ENCODE peak calls at places on chromosomes 1 and 21, in eight cellular contexts. K is sigmoid colon, W is type B pancreatic cell, H is progenitor cell of endocrine pancreas, R is hepatocyte, T is left ventricle myocardium inferior, X is tibial nerve, O is IMR-90. G is an unnamed sample.

GRCh38 chr1:4425892-4426291 is 228.5 kb upstream of the AJAP1 start:
- DNase-seq in X (no peak), O (no peak), T (no peak), R (peak; percentile 20), H (no peak), W (no peak), K (no peak), G (no peak)

GRCh38 chr1:196393742-196394141 is 214.5 kb downstream of the KCNT2 start:
- DNase-seq in K (peak; percentile 66), W (no peak), H (no peak), T (no peak), X (peak; percentile 55), R (no peak), O (peak; percentile 41), G (no peak)

GRCh38 chr1:33610864-33611455 is 138.5 kb downstream of the ZSCAN20 start:
- DNase-seq in K (no peak), H (no peak), X (no peak), O (no peak), R (no peak), W (no peak), T (no peak), G (no peak)

GRCh38 chr1:189567890-189568289 is 909.8 kb downstream of the BRINP3 start:
- DNase-seq in X (no peak), H (no peak), T (no peak), K (no peak), O (no peak), W (no peak), R (no peak), G (no peak)

GRCh38 chr21:25934130-25934529 is 199.4 kb downstream of the GABPA start:
- DNase-seq in K (no peak), O (peak; percentile 52), W (no peak), R (no peak), T (no peak), H (no peak), X (no peak), G (no peak)

GRCh38 chr1:30759718-30760281 is 2.2 kb upstream of the LAPTM5 start:
- DNase-seq in H (no peak), K (no peak), X (no peak), O (no peak), R (no peak), W (no peak), T (no peak), G (no peak)

GRCh38 chr1:63601463-63601862 is 8.3 kb downstream of the PGM1 start:
- DNase-seq in T (no peak), K (no peak), R (no peak), X (no peak), O (no peak), W (no peak), H (no peak), G (no peak)

GRCh38 chr1:67515324-67516080 is 85.3 kb upstream of the SERBP1 start:
- DNase-seq in W (no peak), T (no peak), H (no peak), O (no peak), K (no peak), X (no peak), R (no peak), G (no peak)

GRCh38 chr1:213050745-213051126 is 305 bp upstream of the RPS6KC1 start:
- DNase-seq in T (no peak), K (no peak), W (no peak), X (no peak), O (no peak), H (no peak), R (no peak), G (no peak)

GRCh38 chr1:6116137-6116536 is 64.0 kb downstream of the CHD5 start:
- DNase-seq in H (no peak), R (no peak), X (no peak), K (no peak), T (no peak), W (no peak), O (peak; percentile 43), G (no peak)

GRCh38 chr1:209707308-209707707 is 2.7 kb downstream of the HSD11B1 start:
- DNase-seq in O (peak; percentile 29), X (no peak), H (no peak), W (no peak), T (no peak), K (no peak), R (no peak), G (no peak)

GRCh38 chr1:203031467-203031866 is 5.2 kb downstream of the PPFIA4 start:
- DNase-seq in X (no peak), T (no peak), R (no peak), K (no peak), H (no peak), O (no peak), W (no peak), G (no peak)

GRCh38 chr1:48073773-48074172 is 76.6 kb upstream of the TRABD2B start:
- DNase-seq in X (no peak), O (no peak), H (no peak), R (no peak), W (no peak), K (no peak), T (no peak), G (no peak)

GRCh38 chr1:25694591-25695007 is 78.0 kb downstream of the MAN1C1 start:
- DNase-seq in X (no peak), T (no peak), O (peak; percentile 65), R (peak; percentile 41), W (no peak), H (no peak), K (peak; percentile 82), G (no peak)
- TF ChIP-seq CTCF in X (no peak), T (no peak), O (no peak), R (no peak), W (peak; percentile 51), H (no peak), K (no peak), G (no peak)

GRCh38 chr1:244865028-244865371 is 657 bp upstream of the HNRNPU start:
- DNase-seq in H (no peak), K (peak; percentile 71), W (no peak), R (peak; percentile 39), X (no peak), T (peak; percentile 23), O (no peak), G (no peak)

GRCh38 chr1:244862699-244863490 is 1.4 kb downstream of the HNRNPU start:
- DNase-seq in H (peak; percentile 90), T (peak; percentile 99), W (peak; percentile 98), X (peak; percentile 97), R (peak; percentile 98), K (peak; percentile 99), O (peak; percentile 89), G (peak; percentile 97)

GRCh38 chr1:244865820-244866219 is 1.5 kb upstream of the HNRNPU start:
- DNase-seq in K (no peak), W (no peak), T (no peak), R (no peak), O (no peak), H (no peak), X (no peak), G (no peak)

GRCh38 chr1:244863491-244864252 is 671 bp downstream of the HNRNPU start:
- DNase-seq in R (no peak), K (no peak), H (peak; percentile 14), X (peak; percentile 14), O (no peak), T (peak; percentile 35), W (peak; percentile 71), G (no peak)

DNA sequence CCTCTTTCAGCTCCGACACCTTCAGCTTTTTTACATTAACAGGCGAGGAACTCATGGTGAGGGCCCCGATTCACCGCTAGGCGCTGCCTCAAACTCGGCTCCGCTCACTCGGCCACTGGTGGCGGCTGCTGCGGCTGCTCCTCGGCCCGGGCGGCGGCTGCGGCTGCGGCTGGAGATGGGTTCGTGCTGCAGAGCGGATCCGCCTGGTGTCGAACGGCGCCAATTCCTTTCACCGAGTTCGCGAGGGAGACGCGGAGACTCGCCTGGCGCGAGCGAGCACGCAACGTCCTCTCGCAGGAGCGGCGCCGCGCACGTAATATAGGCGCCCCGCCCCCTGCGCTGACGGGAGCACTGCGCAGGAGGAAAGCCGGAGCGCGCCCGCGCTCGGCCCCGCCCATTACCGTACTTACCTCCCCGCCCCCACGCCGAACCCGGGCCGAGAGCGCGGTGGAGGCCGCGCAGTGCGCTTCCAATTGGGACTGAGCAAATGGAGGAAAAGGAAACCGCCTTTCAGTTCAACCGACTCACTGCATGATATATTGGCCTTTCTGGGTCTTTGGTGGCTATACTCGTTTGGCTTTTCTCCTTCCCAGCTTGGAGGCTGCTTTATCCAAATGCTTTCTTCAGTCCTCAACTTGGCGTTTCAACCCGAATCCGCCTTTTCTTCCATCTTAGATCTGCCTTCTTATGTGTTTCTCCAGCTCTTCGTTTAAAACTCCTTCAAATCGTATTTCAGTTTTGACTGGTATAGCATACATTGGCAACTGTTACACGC is at the start of gene HNRNPU:
- DNase-seq in K (peak; percentile 99), W (peak; percentile 98), R (peak; percentile 100), O (peak; percentile 97), X (peak; percentile 96), H (peak; percentile 94), T (peak; percentile 98), G (peak; percentile 99)
- TF ChIP-seq CTCF in K (peak; percentile 14), W (peak; percentile 68), R (peak; percentile 24), O (peak; percentile 22), X (peak; percentile 87), H (peak; percentile 55), T (peak; percentile 52), G (peak; percentile 43)

GRCh38 chr21:44817914-44818635 is at the start of gene SUMO3:
- DNase-seq in W (peak; percentile 93), O (peak; percentile 76), K (peak; percentile 92), H (peak; percentile 73), X (peak; percentile 74), T (peak; percentile 81), R (peak; percentile 94), G (peak; percentile 94)
- TF ChIP-seq CTCF in W (no peak), O (no peak), K (no peak), H (no peak), X (peak; percentile 40), T (no peak), R (peak; percentile 10), G (no peak)

GRCh38 chr1:1262759-1263158 is 10.9 kb downstream of the UBE2J2 start:
- DNase-seq in R (no peak), X (no peak), K (no peak), O (no peak), H (no peak), W (no peak), T (no peak), G (no peak)

GRCh38 chr1:1268284-1268682 is 5.4 kb downstream of the UBE2J2 start:
- DNase-seq in O (no peak), R (no peak), H (no peak), K (no peak), T (no peak), W (no peak), X (no peak), G (no peak)

GRCh38 chr1:1264026-1264425 is 9.6 kb downstream of the UBE2J2 start:
- DNase-seq in H (no peak), O (peak; percentile 61), K (no peak), T (no peak), X (no peak), R (no peak), W (no peak), G (no peak)

GRCh38 chr1:1267488-1268283 is 6.0 kb downstream of the UBE2J2 start:
- DNase-seq in T (no peak), O (no peak), H (no peak), W (no peak), K (no peak), X (no peak), R (no peak), G (no peak)

DNA sequence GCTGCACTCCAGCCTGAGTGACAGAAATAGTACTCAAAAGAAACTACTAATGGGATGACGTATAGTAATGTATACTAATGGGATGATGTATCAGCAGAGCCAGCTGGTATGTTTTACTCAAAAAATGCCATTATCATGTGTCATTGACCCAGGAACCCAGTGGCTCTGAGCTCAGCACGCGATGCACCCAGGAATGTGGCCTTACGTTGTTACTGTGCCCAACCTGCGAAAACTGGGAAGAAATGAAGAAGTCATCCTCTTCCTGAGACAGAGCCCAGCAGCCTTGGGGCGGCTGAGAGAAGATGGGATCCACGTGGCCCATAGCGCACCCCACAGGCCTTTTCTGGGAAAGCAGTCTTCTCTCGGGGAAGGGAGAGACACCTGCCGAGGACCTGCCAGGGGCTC is 8.8 kb downstream of the UBE2J2 start:
- DNase-seq in K (no peak), H (no peak), W (no peak), T (no peak), O (peak; percentile 100), R (no peak), X (no peak), G (peak; percentile 92)
- TF ChIP-seq CTCF in K (no peak), H (peak; percentile 13), W (peak; percentile 36), T (no peak), O (peak; percentile 72), R (peak; percentile 18), X (no peak), G (peak; percentile 68)

G was measured in osteocyte.